ENCODE peak calls at places on chromosomes 6 and 20, in six cellular contexts. Z is H1, A is mesenchymal stem cell, S is IMR-90, T is neuronal stem cell, J is H9. X is an unnamed sample.
A peak's percentile ranks its signal among the peaks of the same experiment; 100 is the strongest.

GRCh38 chr20:17616480-17617211 is 46.8 kb downstream of the DSTN start:
- DNase-seq in Z (no peak), A (no peak), S (no peak), T (no peak), J (peak; percentile 23), X (no peak)

GRCh38 chr20:18639501-18639979 is 51.7 kb downstream of the DTD1 start:
- DNase-seq in Z (no peak), A (no peak), S (no peak), T (no peak), J (no peak), X (no peak)

GRCh38 chr6:157227202-157228166 is 95.8 kb downstream of the TMEM242 start:
- DNase-seq in Z (no peak), A (no peak), S (no peak), T (no peak), J (no peak), X (peak; percentile 33)

GRCh38 chr6:45617441-45617840 is 239.7 kb upstream of the SUPT3H start:
- DNase-seq in Z (no peak), A (no peak), S (peak; percentile 19), T (no peak), J (no peak), X (peak; percentile 16)

GRCh38 chr6:36249010-36249409 is 20.9 kb upstream of the PNPLA1 start:
- DNase-seq in Z (no peak), A (peak; percentile 17), S (peak; percentile 70), T (no peak), J (no peak), X (peak; percentile 26)

GRCh38 chr6:139370047-139370706 is 4.3 kb downstream of the CITED2 start:
- DNase-seq in Z (no peak), A (peak; percentile 91), S (peak; percentile 72), T (peak; percentile 20), J (no peak), X (peak; percentile 50)

GRCh38 chr20:63941282-63942060 is 14.7 kb downstream of the UCKL1 start:
- DNase-seq in Z (peak; percentile 96), A (no peak), S (no peak), T (no peak), J (peak; percentile 98), X (peak; percentile 97)

GRCh38 chr6:31663961-31664789 is 622 bp downstream of the GPANK1 start:
- DNase-seq in Z (no peak), A (peak; percentile 89), S (peak; percentile 89), T (no peak), J (no peak), X (peak; percentile 73)

GRCh38 chr6:18179770-18180393 is 24.7 kb downstream of the KDM1B start:
- DNase-seq in Z (no peak), A (no peak), S (no peak), T (no peak), J (no peak), X (no peak)

GRCh38 chr20:2331092-2331491 is 35.3 kb downstream of the TGM3 start:
- DNase-seq in Z (no peak), A (no peak), S (no peak), T (no peak), J (peak; percentile 3), X (no peak)

GRCh38 chr6:55980627-55981211 is 105.3 kb upstream of the BMP5 start:
- DNase-seq in Z (no peak), A (peak; percentile 55), S (peak; percentile 41), T (peak; percentile 56), J (no peak), X (peak; percentile 56)

GRCh38 chr6:5766260-5766659 is 240.5 kb downstream of the NRN1 start:
- DNase-seq in Z (no peak), A (peak; percentile 10), S (no peak), T (no peak), J (peak; percentile 30), X (peak; percentile 37)

GRCh38 chr6:162856885-162857284 is 129.1 kb downstream of the PACRG start:
- DNase-seq in Z (peak; percentile 58), A (peak; percentile 81), S (peak; percentile 60), T (peak; percentile 87), J (peak; percentile 77), X (peak; percentile 95)

GRCh38 chr6:130547723-130548122 is 181.9 kb downstream of the TMEM200A start:
- DNase-seq in Z (no peak), A (no peak), S (no peak), T (no peak), J (no peak), X (no peak)

GRCh38 chr20:34544109-34544793 is 14.3 kb upstream of the MAP1LC3A start:
- DNase-seq in Z (no peak), A (no peak), S (no peak), T (no peak), J (peak; percentile 52), X (peak; percentile 53)

GRCh38 chr20:25009218-25010145 is 16.9 kb upstream of the APMAP start:
- DNase-seq in Z (no peak), A (no peak), S (no peak), T (no peak), J (no peak), X (no peak)

GRCh38 chr6:37024665-37025337 is 19.3 kb downstream of the FGD2 start:
- DNase-seq in Z (no peak), A (no peak), S (peak; percentile 14), T (no peak), J (no peak), X (no peak)

GRCh38 chr6:108492131-108492766 is 68.5 kb upstream of the FOXO3 start:
- DNase-seq in Z (no peak), A (peak; percentile 57), S (peak; percentile 54), T (peak; percentile 26), J (no peak), X (peak; percentile 28)

GRCh38 chr6:40947876-40948514 is 91.0 kb downstream of the UNC5CL start:
- DNase-seq in Z (no peak), A (peak; percentile 77), S (peak; percentile 90), T (no peak), J (peak; percentile 36), X (peak; percentile 43)

GRCh38 chr20:24763386-24764026 is 185.6 kb upstream of the CST7 start:
- DNase-seq in Z (no peak), A (no peak), S (no peak), T (no peak), J (peak; percentile 17), X (no peak)

GRCh38 chr6:21271431-21272155 is 322.0 kb upstream of the SOX4 start:
- DNase-seq in Z (no peak), A (no peak), S (no peak), T (no peak), J (no peak), X (no peak)

GRCh38 chr6:2798586-2799134 is 33.5 kb downstream of the WRNIP1 start:
- DNase-seq in Z (no peak), A (no peak), S (no peak), T (no peak), J (no peak), X (no peak)

GRCh38 chr6:138527376-138528092 is 28.2 kb upstream of the NHSL1 start:
- DNase-seq in Z (no peak), A (peak; percentile 32), S (no peak), T (peak; percentile 24), J (no peak), X (peak; percentile 77)

GRCh38 chr6:140071115-140071514 is 696.7 kb upstream of the CITED2 start:
- DNase-seq in Z (no peak), A (peak; percentile 60), S (peak; percentile 86), T (no peak), J (no peak), X (no peak)

GRCh38 chr20:4272225-4272624 is 256.9 kb upstream of the RNF24 start:
- DNase-seq in Z (no peak), A (no peak), S (no peak), T (no peak), J (no peak), X (no peak)

GRCh38 chr20:4280731-4281130 is 265.4 kb upstream of the RNF24 start:
- DNase-seq in Z (no peak), A (no peak), S (no peak), T (no peak), J (no peak), X (no peak)

GRCh38 chr20:4281258-4282055 is 266.1 kb upstream of the RNF24 start:
- DNase-seq in Z (no peak), A (no peak), S (no peak), T (no peak), J (no peak), X (no peak)

GRCh38 chr20:4275689-4276088 is 260.3 kb upstream of the RNF24 start:
- DNase-seq in Z (no peak), A (no peak), S (no peak), T (no peak), J (no peak), X (no peak)
- H2BK15ac ChIP-seq in Z (no peak overlapping the region), A (no peak overlapping the region), S (no peak overlapping the region), T (no peak overlapping the region), J (no peak overlapping the region), X (no peak overlapping the region)

GRCh38 chr6:105992315-105992961 is 93.7 kb upstream of the PRDM1 start:
- DNase-seq in Z (no peak), A (peak; percentile 81), S (peak; percentile 72), T (peak; percentile 73), J (peak; percentile 87), X (peak; percentile 91)

GRCh38 chr6:105993341-105993740 is 92.8 kb upstream of the PRDM1 start:
- DNase-seq in Z (no peak), A (peak; percentile 58), S (peak; percentile 33), T (no peak), J (peak; percentile 50), X (peak; percentile 92)

GRCh38 chr6:105995403-105995699 is 90.8 kb upstream of the PRDM1 start:
- DNase-seq in Z (no peak), A (no peak), S (peak; percentile 17), T (no peak), J (no peak), X (no peak)

GRCh38 chr6:105993769-105994521 is 92.2 kb upstream of the PRDM1 start:
- DNase-seq in Z (no peak), A (peak; percentile 82), S (peak; percentile 45), T (peak; percentile 37), J (no peak), X (peak; percentile 48)

DNA sequence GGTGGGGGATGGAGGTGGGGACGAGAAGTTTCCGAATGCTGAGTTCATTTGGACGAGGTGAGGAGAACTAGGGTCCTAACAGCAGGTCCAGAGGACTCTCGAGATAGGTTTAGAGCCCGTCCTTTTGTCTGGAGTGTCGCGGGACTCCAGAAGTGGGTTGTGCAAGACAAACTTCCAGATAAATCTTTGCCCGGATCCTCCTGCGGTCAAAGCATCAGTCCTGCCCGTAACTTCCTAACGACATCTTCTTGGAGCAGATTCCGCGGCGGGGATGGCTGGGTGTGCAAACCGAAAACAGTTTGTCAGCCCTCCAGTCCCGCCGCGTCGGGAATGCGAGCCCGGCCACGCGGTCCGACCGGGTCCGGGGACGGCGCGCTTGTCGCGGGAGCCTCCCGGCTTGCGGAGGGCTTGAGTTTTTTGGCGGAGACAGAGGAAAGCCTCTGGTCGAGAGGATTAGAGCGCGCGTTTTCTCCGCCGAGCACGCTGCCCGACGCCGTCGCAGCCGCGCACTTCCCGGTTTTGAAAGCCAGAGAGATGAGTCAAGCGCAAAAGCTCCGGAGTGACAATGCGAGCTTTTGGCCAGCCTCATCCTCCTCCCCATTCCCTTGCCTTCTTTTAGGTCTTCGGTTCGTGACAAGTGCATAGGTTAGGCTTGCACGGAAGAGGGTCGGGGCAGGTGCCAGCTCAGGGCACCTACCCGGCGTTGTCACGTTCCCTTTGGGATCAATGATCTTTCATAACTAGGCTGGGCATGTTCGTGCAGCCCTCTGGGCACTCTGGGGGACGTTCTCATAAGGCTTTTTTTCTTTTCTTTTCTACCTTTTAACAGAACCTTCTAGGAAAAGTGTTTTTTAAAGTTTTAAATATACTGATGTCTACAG is 91.4 kb upstream of the PRDM1 start:
- DNase-seq in Z (no peak), A (peak; percentile 90), S (peak; percentile 78), T (peak; percentile 67), J (peak; percentile 72), X (peak; percentile 83)
- H3K27ac ChIP-seq in Z (no peak overlapping the region), A (no peak overlapping the region), S (peak overlapping the region; percentile 92), T (no peak overlapping the region), J (no peak overlapping the region), X (no peak overlapping the region)

GRCh38 chr6:110198561-110198960 is 18.3 kb downstream of the CDC40 start:
- DNase-seq in Z (no peak), A (no peak), S (no peak), T (no peak), J (no peak), X (no peak)
- H2BK15ac ChIP-seq in Z (no peak overlapping the region), A (no peak overlapping the region), S (no peak overlapping the region), T (no peak overlapping the region), J (no peak overlapping the region), X (no peak overlapping the region)

GRCh38 chr6:42726485-42727083 is 4.2 kb upstream of the PRPH2 start:
- DNase-seq in Z (no peak), A (peak; percentile 90), S (peak; percentile 91), T (peak; percentile 74), J (peak; percentile 65), X (peak; percentile 85)
- H3K27ac ChIP-seq in Z (no peak overlapping the region), A (no peak overlapping the region), S (peak overlapping the region; percentile 92), T (no peak overlapping the region), J (no peak overlapping the region), X (no peak overlapping the region)